ENCODE peak calls at places on chromosomes 16 and 17, in six cellular contexts. One of them, this sample, is unnamed.

GRCh38 chr16:78096386-78096785 is 3.1 kb upstream of the WWOX start:
- DNase-seq in cardiac septum: no peak
- DNase-seq in upper lobe of right lung: no peak
- DNase-seq in DMS79: no peak
- DNase-seq in left cardiac atrium: no peak
- DNase-seq in Right ventricle myocardium superior: no peak
- DNase-seq in this sample: no peak

GRCh38 chr17:64146418-64147109 is 16.6 kb upstream of the ERN1 start:
- DNase-seq in cardiac septum: no peak
- DNase-seq in upper lobe of right lung: peak
- DNase-seq in DMS79: no peak
- DNase-seq in left cardiac atrium: peak
- DNase-seq in Right ventricle myocardium superior: peak
- DNase-seq in this sample: peak

GRCh38 chr16:64543401-64543800 is 578.5 kb downstream of the CDH11 start:
- DNase-seq in cardiac septum: no peak
- DNase-seq in upper lobe of right lung: no peak
- DNase-seq in DMS79: no peak
- DNase-seq in left cardiac atrium: no peak
- DNase-seq in Right ventricle myocardium superior: no peak
- DNase-seq in this sample: no peak

GRCh38 chr17:45311762-45312476 is 4.9 kb downstream of the MAP3K14 start:
- DNase-seq in cardiac septum: peak
- DNase-seq in upper lobe of right lung: peak
- DNase-seq in DMS79: no peak
- DNase-seq in left cardiac atrium: peak
- DNase-seq in Right ventricle myocardium superior: peak
- DNase-seq in this sample: peak

GRCh38 chr17:36183001-36183810 is 6.8 kb upstream of the TBC1D3B start:
- DNase-seq in cardiac septum: no peak
- DNase-seq in upper lobe of right lung: peak
- DNase-seq in DMS79: no peak
- DNase-seq in left cardiac atrium: peak
- DNase-seq in Right ventricle myocardium superior: peak
- DNase-seq in this sample: peak

GRCh38 chr17:705863-706262 is 8.8 kb downstream of the VPS53 start:
- DNase-seq in cardiac septum: no peak
- DNase-seq in upper lobe of right lung: no peak
- DNase-seq in DMS79: no peak
- DNase-seq in left cardiac atrium: peak
- DNase-seq in Right ventricle myocardium superior: no peak
- DNase-seq in this sample: no peak

GRCh38 chr16:65415460-65415859 is 293.6 kb upstream of the CDH11 start:
- DNase-seq in cardiac septum: no peak
- DNase-seq in upper lobe of right lung: no peak
- DNase-seq in DMS79: no peak
- DNase-seq in left cardiac atrium: no peak
- DNase-seq in Right ventricle myocardium superior: no peak
- DNase-seq in this sample: no peak

GRCh38 chr17:53900951-53901350 is 78.2 kb downstream of the KIF2B start:
- DNase-seq in cardiac septum: no peak
- DNase-seq in upper lobe of right lung: no peak
- DNase-seq in DMS79: no peak
- DNase-seq in left cardiac atrium: no peak
- DNase-seq in Right ventricle myocardium superior: no peak
- DNase-seq in this sample: no peak

GRCh38 chr16:66908116-66908515 is 10.6 kb downstream of the CDH16 start:
- DNase-seq in cardiac septum: no peak
- DNase-seq in upper lobe of right lung: no peak
- DNase-seq in DMS79: no peak
- DNase-seq in left cardiac atrium: peak
- DNase-seq in Right ventricle myocardium superior: peak
- DNase-seq in this sample: no peak

GRCh38 chr16:50196736-50197135 is 43.6 kb downstream of the TENT4B start:
- DNase-seq in cardiac septum: no peak
- DNase-seq in upper lobe of right lung: no peak
- DNase-seq in DMS79: no peak
- DNase-seq in left cardiac atrium: no peak
- DNase-seq in Right ventricle myocardium superior: no peak
- DNase-seq in this sample: no peak

GRCh38 chr16:57951204-57951960 is 19.5 kb downstream of the CNGB1 start:
- DNase-seq in cardiac septum: no peak
- DNase-seq in upper lobe of right lung: no peak
- DNase-seq in DMS79: no peak
- DNase-seq in left cardiac atrium: no peak
- DNase-seq in Right ventricle myocardium superior: no peak
- DNase-seq in this sample: no peak

GRCh38 chr17:82239401-82239925 is 10.6 kb downstream of the SLC16A3 start:
- DNase-seq in cardiac septum: no peak
- DNase-seq in upper lobe of right lung: no peak
- DNase-seq in DMS79: no peak
- DNase-seq in left cardiac atrium: no peak
- DNase-seq in Right ventricle myocardium superior: no peak
- DNase-seq in this sample: peak

GRCh38 chr17:7241783-7242716 is at the start of gene GABARAP:
- DNase-seq in cardiac septum: peak
- DNase-seq in upper lobe of right lung: peak
- DNase-seq in DMS79: peak
- DNase-seq in left cardiac atrium: peak
- DNase-seq in Right ventricle myocardium superior: peak
- DNase-seq in this sample: peak

GRCh38 chr17:12342609-12343248 is 322.1 kb downstream of the MAP2K4 start:
- DNase-seq in cardiac septum: no peak
- DNase-seq in upper lobe of right lung: no peak
- DNase-seq in DMS79: no peak
- DNase-seq in left cardiac atrium: no peak
- DNase-seq in Right ventricle myocardium superior: no peak
- DNase-seq in this sample: no peak

GRCh38 chr17:59643159-59643857 is 23.6 kb downstream of the CLTC start:
- DNase-seq in cardiac septum: no peak
- DNase-seq in upper lobe of right lung: no peak
- DNase-seq in DMS79: no peak
- DNase-seq in left cardiac atrium: no peak
- DNase-seq in Right ventricle myocardium superior: no peak
- DNase-seq in this sample: no peak

GRCh38 chr17:76138234-76138895 is 2.7 kb downstream of the FOXJ1 start:
- DNase-seq in cardiac septum: no peak
- DNase-seq in upper lobe of right lung: no peak
- DNase-seq in DMS79: peak
- DNase-seq in left cardiac atrium: no peak
- DNase-seq in Right ventricle myocardium superior: no peak
- DNase-seq in this sample: no peak

GRCh38 chr16:70789231-70789926 is 11.6 kb downstream of the VAC14 start:
- DNase-seq in cardiac septum: no peak
- DNase-seq in upper lobe of right lung: no peak
- DNase-seq in DMS79: no peak
- DNase-seq in left cardiac atrium: no peak
- DNase-seq in Right ventricle myocardium superior: peak
- DNase-seq in this sample: no peak

GRCh38 chr17:69857412-69857835 is 217.6 kb upstream of the KCNJ16 start:
- DNase-seq in cardiac septum: no peak
- DNase-seq in upper lobe of right lung: no peak
- DNase-seq in DMS79: no peak
- DNase-seq in left cardiac atrium: no peak
- DNase-seq in Right ventricle myocardium superior: no peak
- DNase-seq in this sample: no peak

GRCh38 chr16:11402051-11402744 is 56.9 kb downstream of the RMI2 start:
- DNase-seq in cardiac septum: no peak
- DNase-seq in upper lobe of right lung: no peak
- DNase-seq in DMS79: no peak
- DNase-seq in left cardiac atrium: no peak
- DNase-seq in Right ventricle myocardium superior: peak
- DNase-seq in this sample: no peak

GRCh38 chr16:89646270-89646669 is 11.2 kb downstream of the CHMP1A start:
- DNase-seq in cardiac septum: no peak
- DNase-seq in upper lobe of right lung: no peak
- DNase-seq in DMS79: no peak
- DNase-seq in left cardiac atrium: no peak
- DNase-seq in Right ventricle myocardium superior: no peak
- DNase-seq in this sample: no peak

GRCh38 chr16:25691519-25692091 is at the start of gene HS3ST4:
- DNase-seq in cardiac septum: no peak
- DNase-seq in upper lobe of right lung: no peak
- DNase-seq in DMS79: no peak
- DNase-seq in left cardiac atrium: no peak
- DNase-seq in Right ventricle myocardium superior: no peak
- DNase-seq in this sample: no peak

GRCh38 chr17:6927290-6927844 is 68.5 kb upstream of the ALOX12 start:
- DNase-seq in cardiac septum: no peak
- DNase-seq in upper lobe of right lung: no peak
- DNase-seq in DMS79: no peak
- DNase-seq in left cardiac atrium: no peak
- DNase-seq in Right ventricle myocardium superior: no peak
- DNase-seq in this sample: no peak

GRCh38 chr17:82055965-82056728 is 4.4 kb downstream of the GPS1 start:
- DNase-seq in cardiac septum: no peak
- DNase-seq in upper lobe of right lung: no peak
- DNase-seq in DMS79: no peak
- DNase-seq in left cardiac atrium: peak
- DNase-seq in Right ventricle myocardium superior: no peak
- DNase-seq in this sample: no peak

GRCh38 chr16:49788505-49788904 is 67.4 kb downstream of the ZNF423 start:
- DNase-seq in cardiac septum: no peak
- DNase-seq in upper lobe of right lung: no peak
- DNase-seq in DMS79: no peak
- DNase-seq in left cardiac atrium: peak
- DNase-seq in Right ventricle myocardium superior: peak
- DNase-seq in this sample: no peak

GRCh38 chr16:89122322-89122831 is 28.7 kb downstream of the ACSF3 start:
- DNase-seq in cardiac septum: no peak
- DNase-seq in upper lobe of right lung: peak
- DNase-seq in DMS79: peak
- DNase-seq in left cardiac atrium: peak
- DNase-seq in Right ventricle myocardium superior: peak
- DNase-seq in this sample: no peak